ENCODE peak calls at places on chromosomes 5 and 9, in seven cellular contexts. C, G, M, V, U, A and X are unnamed samples.

GRCh38 chr5:135833521-135833920 is 942 bp upstream of the SLC25A48 start:
- DNase-seq in M (no peak), A (peak; percentile 30), V (no peak), C (no peak), U (no peak), G (no peak), X (no peak)

GRCh38 chr5:99032234-99033013 is 103.6 kb upstream of the CHD1 start:
- DNase-seq in G (peak; percentile 33), U (peak; percentile 57), V (peak; percentile 78), C (peak; percentile 68), M (peak; percentile 2), A (no peak), X (peak; percentile 72)

GRCh38 chr9:34810187-34810524 is 100.2 kb upstream of the CCL21 start:
- DNase-seq in U (no peak), M (no peak), G (no peak), A (no peak), V (no peak), C (no peak), X (peak; percentile 53)

GRCh38 chr5:13511442-13511841 is 433.0 kb downstream of the DNAH5 start:
- DNase-seq in U (no peak), A (no peak), G (no peak), M (no peak), C (no peak), V (no peak), X (no peak)

GRCh38 chr9:92952861-92953620 is 5.7 kb downstream of the FGD3 start:
- DNase-seq in M (no peak), G (no peak), A (no peak), U (peak; percentile 90), C (peak; percentile 69), V (no peak), X (no peak)

GRCh38 chr5:157817928-157818327 is 41.0 kb downstream of the CLINT1 start:
- DNase-seq in A (no peak), G (no peak), M (no peak), U (no peak), V (no peak), C (no peak), X (no peak)

GRCh38 chr9:92483896-92484545 is 1.7 kb upstream of the ASPN start:
- DNase-seq in G (no peak), A (no peak), V (no peak), M (no peak), U (no peak), C (no peak), X (no peak)

GRCh38 chr5:2754621-2755370 is 3.3 kb upstream of the IRX2 start:
- DNase-seq in C (no peak), V (peak; percentile 55), M (no peak), U (peak; percentile 75), G (peak; percentile 45), A (no peak), X (no peak)

GRCh38 chr5:179862891-179863290 is 4.3 kb upstream of the MRNIP start:
- DNase-seq in G (no peak), A (peak; percentile 35), C (no peak), V (no peak), M (no peak), U (no peak), X (no peak)

GRCh38 chr9:12930906-12931305 is 156.1 kb downstream of the LURAP1L start:
- DNase-seq in V (no peak), G (no peak), M (no peak), C (no peak), A (no peak), U (no peak), X (no peak)

GRCh38 chr5:112186401-112186990 is 232.6 kb downstream of the EPB41L4A start:
- DNase-seq in A (no peak), U (peak; percentile 67), M (no peak), G (no peak), V (peak; percentile 68), C (peak; percentile 44), X (no peak)

GRCh38 chr5:177426566-177427210 is at the start of gene GRK6:
- DNase-seq in U (no peak), M (peak; percentile 66), A (peak; percentile 75), V (peak; percentile 73), C (no peak), G (peak; percentile 68), X (peak; percentile 47)

DNA sequence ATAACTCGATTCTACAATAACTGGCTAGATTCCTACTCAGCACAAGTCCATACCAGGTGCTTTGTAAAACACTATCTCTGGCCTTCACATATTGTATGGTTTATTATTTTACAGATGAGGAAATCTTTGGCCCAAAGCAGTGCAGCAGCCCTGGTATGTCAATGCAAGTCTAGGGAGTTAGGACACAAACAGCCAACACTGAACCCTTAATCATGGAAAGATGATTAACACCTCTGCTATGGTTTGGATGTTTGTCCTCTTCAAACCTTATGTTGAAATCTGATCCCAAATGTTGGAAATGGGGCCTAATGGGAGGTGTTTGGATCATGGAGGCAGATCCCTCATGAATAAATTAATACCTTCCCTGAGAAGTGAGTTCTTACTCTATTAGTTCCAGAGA is 76.6 kb downstream of the MAPKAP1 start:
- DNase-seq in V (no peak), M (no peak), U (no peak), G (no peak), C (peak; percentile 65), A (no peak), X (no peak)
- H3K4me1 ChIP-seq in V (peaks cover 17% of the 10 kb centered on the region), M (peaks cover 8% of the 10 kb centered on the region), U (peaks cover 19% of the 10 kb centered on the region), G (peaks cover 8% of the 10 kb centered on the region), C (peaks cover 10% of the 10 kb centered on the region), A (peaks cover 46% of the 10 kb centered on the region), X (peaks cover 23% of the 10 kb centered on the region)

GRCh38 chr5:145680169-145680568 is 155.0 kb downstream of the PRELID2 start:
- DNase-seq in G (no peak), C (no peak), V (no peak), A (no peak), U (no peak), M (no peak), X (no peak)
- H3K27ac ChIP-seq in G (no peak overlapping the region), C (no peak overlapping the region), V (no peak overlapping the region), A (no peak overlapping the region), U (no peak overlapping the region), M (no peak overlapping the region), X (no peak overlapping the region)

GRCh38 chr5:75651575-75651974 is 40.3 kb downstream of the ANKDD1B start:
- DNase-seq in G (no peak), U (no peak), M (no peak), C (no peak), A (no peak), V (no peak), X (no peak)

GRCh38 chr5:75660678-75661465 is 49.6 kb downstream of the ANKDD1B start:
- DNase-seq in A (no peak), V (no peak), C (no peak), M (no peak), G (no peak), U (no peak), X (no peak)

GRCh38 chr5:75659791-75660453 is 48.7 kb downstream of the ANKDD1B start:
- DNase-seq in V (no peak), A (no peak), U (no peak), M (no peak), G (no peak), C (no peak), X (no peak)

GRCh38 chr5:75654693-75655315 is 43.6 kb downstream of the ANKDD1B start:
- DNase-seq in U (peak; percentile 77), C (no peak), V (no peak), M (no peak), G (no peak), A (no peak), X (no peak)

DNA sequence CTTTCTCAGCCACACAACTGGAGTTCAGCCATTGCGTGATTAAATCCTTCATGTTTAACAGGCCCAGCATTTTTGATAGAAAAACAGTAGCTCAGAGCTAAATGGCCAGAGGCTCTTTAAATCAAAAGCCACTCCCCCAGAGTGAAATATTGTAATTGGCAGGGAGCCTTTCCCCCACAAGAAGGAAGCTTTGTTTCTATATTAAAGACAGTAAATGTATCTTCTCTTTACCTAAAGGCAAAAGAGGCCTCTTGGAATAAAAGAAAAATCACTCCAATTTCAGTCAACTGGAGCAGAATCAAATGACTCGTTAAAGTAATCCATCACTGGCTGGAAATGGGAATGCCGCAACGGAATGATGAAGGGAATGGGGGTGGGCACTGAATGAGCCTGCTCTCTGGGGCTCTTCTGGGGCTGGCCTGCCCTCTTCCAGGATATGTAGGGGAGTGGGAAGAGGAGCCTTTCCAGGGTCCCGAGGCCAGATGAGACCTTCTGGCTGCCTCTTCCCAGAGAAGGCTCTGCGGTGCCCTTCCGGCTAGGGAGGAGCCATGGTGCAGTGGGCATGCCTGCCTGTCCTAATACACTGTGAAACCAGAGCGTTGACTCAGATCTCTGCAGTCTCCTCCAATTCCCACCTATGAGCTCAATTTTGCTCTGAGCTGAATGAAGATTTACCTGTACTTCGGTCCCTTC is 45.2 kb downstream of the ANKDD1B start:
- DNase-seq in V (no peak), M (no peak), G (no peak), A (no peak), C (peak; percentile 66), U (no peak), X (peak; percentile 51)
- H3K4me3 ChIP-seq in V (no peak overlapping the region), M (no peak overlapping the region), G (peak overlapping the region; percentile 45), A (peak overlapping the region; percentile 53), C (peak overlapping the region; percentile 55), U (no peak overlapping the region), X (peak overlapping the region; percentile 47)

GRCh38 chr5:399296-400281 is 43.4 kb upstream of the EXOC3 start:
- DNase-seq in A (peak; percentile 89), U (peak; percentile 66), C (peak; percentile 92), G (peak; percentile 49), V (peak; percentile 95), M (no peak), X (peak; percentile 87)
- H3K4me1 ChIP-seq in A (peaks cover 4% of the 10 kb centered on the region), U (peaks cover 11% of the 10 kb centered on the region), C (peaks cover 41% of the 10 kb centered on the region), G (no peaks in the 10 kb centered on the region), V (peaks cover 24% of the 10 kb centered on the region), M (no peaks in the 10 kb centered on the region), X (no peaks in the 10 kb centered on the region)

DNA sequence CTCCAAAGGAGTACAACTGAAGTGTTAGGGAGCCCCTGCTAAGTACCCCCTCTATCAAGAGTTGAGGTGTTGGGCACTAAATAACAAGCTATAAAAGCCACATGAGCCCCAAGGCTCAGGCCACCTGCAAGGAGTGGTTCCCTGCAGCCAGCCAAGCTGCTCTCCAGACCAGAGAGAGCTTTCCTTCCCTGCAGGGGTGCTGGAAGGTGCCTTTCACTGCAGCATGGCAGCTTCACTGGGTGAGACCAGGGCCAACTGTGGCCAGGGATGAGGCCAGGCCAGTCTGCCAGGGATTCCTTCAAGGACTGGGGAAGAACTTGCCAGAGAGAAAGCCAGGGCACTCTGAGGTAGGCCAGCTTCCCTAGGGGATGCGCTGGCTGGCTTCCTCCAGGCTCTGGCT is 14.9 kb downstream of the GADD45G start:
- DNase-seq in C (no peak), M (no peak), A (no peak), G (no peak), V (no peak), U (no peak), X (peak; percentile 12)
- H3K27ac ChIP-seq in C (no peak overlapping the region), M (no peak overlapping the region), A (no peak overlapping the region), G (no peak overlapping the region), V (no peak overlapping the region), U (no peak overlapping the region), X (no peak overlapping the region)

DNA sequence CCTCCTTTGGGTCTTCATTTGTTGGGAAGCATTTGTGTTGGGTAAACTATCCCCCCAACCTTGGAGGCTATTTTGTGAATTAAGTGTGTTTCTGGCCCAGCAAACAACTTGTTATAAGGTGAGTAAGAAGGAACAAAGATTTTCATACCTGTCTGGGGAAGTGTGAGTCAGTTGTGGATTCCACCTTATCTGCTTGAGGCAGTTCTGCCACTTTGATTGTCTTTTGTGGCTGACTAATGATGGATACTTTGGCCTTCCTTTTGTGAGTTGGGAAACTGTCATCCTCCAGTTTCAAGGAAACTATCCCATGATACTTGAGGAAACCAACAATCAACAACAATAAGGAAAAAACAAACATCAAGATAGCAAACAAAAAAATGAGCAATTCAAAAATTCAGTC is 24.6 kb upstream of the CER1 start:
- DNase-seq in G (no peak), C (no peak), M (no peak), V (no peak), A (no peak), U (no peak), X (no peak)
- H3K4me3 ChIP-seq in G (no peak overlapping the region), C (no peak overlapping the region), M (no peak overlapping the region), V (no peak overlapping the region), A (no peak overlapping the region), U (no peak overlapping the region), X (no peak overlapping the region)